ENCODE peak calls at places on chromosomes 16 and 17, in six cellular contexts. One of them, this sample, is unnamed.

GRCh38 chr17:57327176-57327970 is 71.0 kb downstream of the MSI2 start:
- DNase-seq in endothelial cell of umbilical vein: no peak
- DNase-seq in colonic mucosa: no peak
- DNase-seq in left ventricle myocardium inferior: no peak
- DNase-seq in PC-9: no peak
- DNase-seq in IMR-90: no peak
- DNase-seq in this sample: no peak

GRCh38 chr17:330993-331701 is 21.5 kb downstream of the RPH3AL start:
- DNase-seq in left ventricle myocardium inferior: peak
- DNase-seq in PC-9: no peak
- DNase-seq in colonic mucosa: no peak
- DNase-seq in endothelial cell of umbilical vein: no peak
- DNase-seq in IMR-90: no peak
- DNase-seq in this sample: peak

GRCh38 chr17:59899099-59899498 is 6.2 kb downstream of the RPS6KB1 start:
- DNase-seq in left ventricle myocardium inferior: no peak
- DNase-seq in colonic mucosa: no peak
- DNase-seq in endothelial cell of umbilical vein: no peak
- DNase-seq in IMR-90: no peak
- DNase-seq in PC-9: no peak
- DNase-seq in this sample: no peak

GRCh38 chr16:66623755-66624154 is 19.3 kb downstream of the CMTM3 start:
- DNase-seq in colonic mucosa: no peak
- DNase-seq in PC-9: no peak
- DNase-seq in endothelial cell of umbilical vein: no peak
- DNase-seq in IMR-90: no peak
- DNase-seq in left ventricle myocardium inferior: no peak
- DNase-seq in this sample: no peak

GRCh38 chr16:69097425-69097824 is 8.0 kb upstream of the HAS3 start:
- DNase-seq in left ventricle myocardium inferior: no peak
- DNase-seq in IMR-90: no peak
- DNase-seq in PC-9: no peak
- DNase-seq in endothelial cell of umbilical vein: no peak
- DNase-seq in colonic mucosa: no peak
- DNase-seq in this sample: no peak

GRCh38 chr16:58821886-58822285 is 87.8 kb upstream of the GOT2 start:
- DNase-seq in endothelial cell of umbilical vein: no peak
- DNase-seq in left ventricle myocardium inferior: no peak
- DNase-seq in PC-9: no peak
- DNase-seq in IMR-90: no peak
- DNase-seq in colonic mucosa: no peak
- DNase-seq in this sample: no peak

GRCh38 chr17:64938925-64939474 is 19.7 kb upstream of the LRRC37A3 start:
- DNase-seq in left ventricle myocardium inferior: peak
- DNase-seq in IMR-90: peak
- DNase-seq in PC-9: peak
- DNase-seq in colonic mucosa: peak
- DNase-seq in endothelial cell of umbilical vein: peak
- DNase-seq in this sample: no peak

GRCh38 chr17:5513610-5514009 is 27.2 kb downstream of the MIS12 start:
- DNase-seq in left ventricle myocardium inferior: no peak
- DNase-seq in PC-9: no peak
- DNase-seq in colonic mucosa: no peak
- DNase-seq in IMR-90: no peak
- DNase-seq in endothelial cell of umbilical vein: no peak
- DNase-seq in this sample: peak

GRCh38 chr17:65191805-65192740 is 54.9 kb downstream of the RGS9 start:
- DNase-seq in endothelial cell of umbilical vein: peak
- DNase-seq in left ventricle myocardium inferior: no peak
- DNase-seq in IMR-90: peak
- DNase-seq in PC-9: peak
- DNase-seq in colonic mucosa: no peak
- DNase-seq in this sample: no peak

GRCh38 chr17:57993471-57994365 is 5.7 kb upstream of the VEZF1 start:
- DNase-seq in IMR-90: no peak
- DNase-seq in endothelial cell of umbilical vein: peak
- DNase-seq in PC-9: no peak
- DNase-seq in left ventricle myocardium inferior: no peak
- DNase-seq in colonic mucosa: no peak
- DNase-seq in this sample: no peak

GRCh38 chr17:59121901-59122480 is 15.3 kb upstream of the TRIM37 start:
- DNase-seq in colonic mucosa: no peak
- DNase-seq in endothelial cell of umbilical vein: no peak
- DNase-seq in IMR-90: no peak
- DNase-seq in PC-9: no peak
- DNase-seq in left ventricle myocardium inferior: no peak
- DNase-seq in this sample: no peak

GRCh38 chr16:84110527-84110926 is 6.2 kb downstream of the MBTPS1 start:
- DNase-seq in colonic mucosa: no peak
- DNase-seq in endothelial cell of umbilical vein: no peak
- DNase-seq in IMR-90: no peak
- DNase-seq in PC-9: no peak
- DNase-seq in left ventricle myocardium inferior: no peak
- DNase-seq in this sample: no peak

GRCh38 chr16:88343276-88343791 is 39.4 kb upstream of the ZNF469 start:
- DNase-seq in endothelial cell of umbilical vein: no peak
- DNase-seq in PC-9: no peak
- DNase-seq in IMR-90: no peak
- DNase-seq in left ventricle myocardium inferior: no peak
- DNase-seq in colonic mucosa: no peak
- DNase-seq in this sample: no peak

GRCh38 chr17:17865035-17865434 is 28.2 kb upstream of the SREBF1 start:
- DNase-seq in IMR-90: no peak
- DNase-seq in endothelial cell of umbilical vein: no peak
- DNase-seq in left ventricle myocardium inferior: no peak
- DNase-seq in PC-9: no peak
- DNase-seq in colonic mucosa: no peak
- DNase-seq in this sample: no peak

GRCh38 chr16:19288872-19289799 is 3.6 kb downstream of the CLEC19A start:
- DNase-seq in left ventricle myocardium inferior: no peak
- DNase-seq in PC-9: no peak
- DNase-seq in colonic mucosa: no peak
- DNase-seq in IMR-90: no peak
- DNase-seq in endothelial cell of umbilical vein: no peak
- DNase-seq in this sample: no peak

GRCh38 chr16:57123216-57123968 is 31.0 kb downstream of the CPNE2 start:
- DNase-seq in left ventricle myocardium inferior: no peak
- DNase-seq in IMR-90: no peak
- DNase-seq in PC-9: no peak
- DNase-seq in endothelial cell of umbilical vein: no peak
- DNase-seq in colonic mucosa: no peak
- DNase-seq in this sample: no peak

GRCh38 chr16:75566040-75566888 is at the start of gene GABARAPL2:
- DNase-seq in IMR-90: peak
- DNase-seq in colonic mucosa: peak
- DNase-seq in endothelial cell of umbilical vein: peak
- DNase-seq in PC-9: peak
- DNase-seq in left ventricle myocardium inferior: peak
- DNase-seq in this sample: peak

GRCh38 chr17:30321314-30321713 is 12.5 kb downstream of the TMIGD1 start:
- DNase-seq in colonic mucosa: no peak
- DNase-seq in endothelial cell of umbilical vein: no peak
- DNase-seq in PC-9: peak
- DNase-seq in IMR-90: no peak
- DNase-seq in left ventricle myocardium inferior: no peak
- DNase-seq in this sample: no peak

GRCh38 chr17:65231662-65232335 is 94.6 kb downstream of the RGS9 start:
- DNase-seq in PC-9: peak
- DNase-seq in left ventricle myocardium inferior: no peak
- DNase-seq in IMR-90: peak
- DNase-seq in endothelial cell of umbilical vein: peak
- DNase-seq in colonic mucosa: peak
- DNase-seq in this sample: peak

DNA sequence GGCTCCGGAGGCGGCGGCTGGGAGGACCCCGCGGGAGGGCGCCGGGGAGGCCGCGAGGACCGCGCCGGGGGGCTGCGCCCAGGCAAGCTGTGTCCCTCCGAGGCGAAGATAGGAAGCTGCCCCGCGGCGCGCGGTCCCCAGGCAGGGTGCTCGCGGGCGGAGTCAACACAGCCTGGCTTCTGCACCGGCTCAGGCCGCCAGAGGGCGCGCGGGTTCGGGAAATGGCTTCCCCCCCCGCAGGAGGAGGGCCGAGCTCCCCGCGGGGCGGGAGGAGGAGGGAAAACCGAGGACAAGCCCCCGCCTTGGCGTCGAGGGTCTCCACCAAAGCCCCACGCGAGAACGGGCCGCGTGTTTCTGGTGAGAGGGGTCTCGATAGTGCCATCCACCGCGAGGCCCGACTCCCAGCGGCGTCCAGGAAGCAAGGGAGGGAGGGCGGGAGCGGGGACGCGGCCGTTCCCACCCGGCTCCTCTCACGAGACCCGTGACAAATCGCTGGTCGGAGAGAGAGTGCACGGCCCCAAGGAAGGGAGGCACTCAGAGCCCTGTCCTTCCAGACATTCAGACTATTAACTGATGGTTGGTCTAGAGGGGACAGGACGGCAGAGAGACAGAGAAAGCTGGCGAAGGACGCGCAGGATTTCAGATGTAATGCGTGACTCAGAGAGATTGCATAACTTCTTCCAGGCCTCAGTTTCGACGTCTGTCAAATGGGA is 64.4 kb upstream of the DNAJA2 start:
- DNase-seq in PC-9: peak
- DNase-seq in IMR-90: peak
- DNase-seq in left ventricle myocardium inferior: peak
- DNase-seq in colonic mucosa: peak
- DNase-seq in endothelial cell of umbilical vein: peak
- DNase-seq in this sample: peak
- H3K27ac ChIP-seq in PC-9: no peak
- H3K27ac ChIP-seq in IMR-90: peak
- H3K27ac ChIP-seq in left ventricle myocardium inferior: peak
- H3K27ac ChIP-seq in colonic mucosa: no peak
- H3K27ac ChIP-seq in endothelial cell of umbilical vein: no peak
- H3K27ac ChIP-seq in this sample: no peak

DNA sequence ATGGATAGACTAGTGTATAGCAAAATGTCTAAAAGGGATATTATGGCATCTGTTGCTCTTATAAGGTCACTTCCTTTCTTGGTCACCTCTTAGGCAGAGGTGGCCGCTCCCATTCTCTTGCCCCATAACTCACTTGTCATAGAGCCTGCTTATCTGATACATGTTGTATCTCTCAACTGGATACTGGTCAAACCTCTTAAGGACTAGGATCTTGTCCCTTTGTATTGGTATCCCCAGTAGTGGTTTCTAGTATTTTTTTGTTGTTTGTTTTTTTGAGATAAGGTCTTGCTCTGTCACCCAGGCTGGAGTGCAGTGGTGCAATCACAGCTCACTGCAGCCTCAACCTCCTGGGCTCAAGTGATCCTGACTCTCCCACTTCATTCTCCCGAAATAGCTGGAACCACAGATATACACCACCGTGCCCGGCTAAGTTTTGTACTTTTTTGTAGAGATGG is 27.0 kb downstream of the ZSWIM7 start:
- DNase-seq in PC-9: peak
- DNase-seq in left ventricle myocardium inferior: no peak
- DNase-seq in endothelial cell of umbilical vein: no peak
- DNase-seq in colonic mucosa: no peak
- DNase-seq in IMR-90: no peak
- DNase-seq in this sample: no peak
- H3K4me3 ChIP-seq in PC-9: no peak
- H3K4me3 ChIP-seq in left ventricle myocardium inferior: no peak
- H3K4me3 ChIP-seq in endothelial cell of umbilical vein: no peak
- H3K4me3 ChIP-seq in colonic mucosa: no peak
- H3K4me3 ChIP-seq in IMR-90: no peak
- H3K4me3 ChIP-seq in this sample: no peak

DNA sequence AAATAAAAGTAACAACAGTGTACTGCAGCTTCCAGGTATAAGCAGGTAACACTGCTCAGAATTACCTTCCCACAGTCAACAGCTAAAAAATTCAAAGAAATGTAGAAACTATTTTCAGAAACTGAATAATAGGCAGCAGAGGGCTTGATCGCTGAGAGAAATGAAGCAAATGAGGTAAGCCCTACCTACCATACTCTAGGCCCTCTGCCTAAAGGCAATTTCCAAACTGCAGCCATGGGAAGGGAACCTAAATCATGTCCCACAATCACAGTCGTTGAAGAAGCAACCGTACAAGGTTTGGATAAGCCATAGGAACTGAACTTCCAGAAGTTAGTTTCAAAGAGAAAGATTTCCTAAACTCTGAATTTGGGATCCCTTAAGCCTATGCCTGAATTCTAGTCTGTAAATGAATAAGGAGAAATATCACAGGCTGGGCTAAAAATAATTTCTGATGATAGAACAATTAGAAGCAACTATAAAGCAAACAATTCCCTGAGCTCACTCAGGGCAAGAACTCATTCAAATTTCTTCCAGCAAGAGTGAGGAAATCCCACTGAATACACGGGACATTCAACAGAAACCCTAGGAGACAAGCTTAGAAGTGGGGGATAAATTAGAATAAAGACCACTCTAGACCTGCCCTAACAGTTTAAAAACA is 24.5 kb downstream of the NCOR1 start:
- DNase-seq in endothelial cell of umbilical vein: peak
- DNase-seq in left ventricle myocardium inferior: no peak
- DNase-seq in PC-9: no peak
- DNase-seq in IMR-90: no peak
- DNase-seq in colonic mucosa: no peak
- DNase-seq in this sample: no peak
- H3K27ac ChIP-seq in endothelial cell of umbilical vein: peak
- H3K27ac ChIP-seq in left ventricle myocardium inferior: peak
- H3K27ac ChIP-seq in PC-9: no peak
- H3K27ac ChIP-seq in IMR-90: no peak
- H3K27ac ChIP-seq in colonic mucosa: no peak
- H3K27ac ChIP-seq in this sample: no peak

DNA sequence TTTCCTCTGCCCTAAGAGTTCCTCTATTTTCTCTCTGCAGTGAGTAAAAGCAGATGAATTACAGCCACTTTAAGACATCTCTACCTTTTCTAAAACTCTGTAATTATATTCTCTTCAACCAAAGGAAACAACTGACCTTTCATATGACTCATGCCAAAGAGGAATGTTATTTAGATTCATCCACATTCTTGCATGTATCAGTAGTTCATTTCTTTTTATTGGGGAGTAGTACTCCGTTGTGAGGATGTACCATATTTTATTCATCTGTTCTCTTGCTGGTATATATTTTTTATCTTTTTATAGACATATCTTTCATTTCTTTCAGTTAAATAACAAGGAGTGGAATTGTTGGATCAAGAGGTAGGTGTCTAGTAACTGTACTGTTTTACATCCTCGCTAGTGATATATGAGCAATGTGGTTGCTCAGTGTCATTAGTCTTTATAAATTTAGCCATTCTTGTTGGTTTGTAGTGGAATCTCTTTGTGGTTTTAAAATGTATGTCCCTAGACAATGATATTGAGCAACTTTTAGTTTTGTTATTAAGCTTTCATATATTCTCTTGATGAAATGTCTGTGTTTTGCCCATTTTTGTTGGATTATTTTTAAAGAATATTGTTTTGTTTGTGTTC is 7.8 kb upstream of the MYH8 start:
- DNase-seq in IMR-90: peak
- DNase-seq in endothelial cell of umbilical vein: no peak
- DNase-seq in PC-9: no peak
- DNase-seq in colonic mucosa: no peak
- DNase-seq in left ventricle myocardium inferior: no peak
- DNase-seq in this sample: no peak
- H3K4me3 ChIP-seq in IMR-90: no peak
- H3K4me3 ChIP-seq in endothelial cell of umbilical vein: no peak
- H3K4me3 ChIP-seq in PC-9: no peak
- H3K4me3 ChIP-seq in colonic mucosa: no peak
- H3K4me3 ChIP-seq in left ventricle myocardium inferior: no peak
- H3K4me3 ChIP-seq in this sample: no peak